ENCODE peak calls at places on chromosomes 12 and 14, in ten cellular contexts. D is ovary, N is HL-60, F is uterus, P is fibroblast of pulmonary artery, J is kidney, G is astrocyte of the cerebellum, I is epithelial cell of esophagus, C is aorta, A is AG04450. H is an unnamed sample.

GRCh38 chr12:89883630-89884364 is 175.2 kb upstream of the ATP2B1 start:
- DNase-seq in D (no peak), N (no peak), F (no peak), P (peak; percentile 70), J (no peak), G (peak; percentile 87), I (no peak), C (no peak), A (no peak), H (no peak)

GRCh38 chr14:53330441-53330840 is 177.3 kb upstream of the DDHD1 start:
- DNase-seq in D (no peak), N (no peak), F (no peak), P (no peak), J (no peak), G (no peak), I (peak; percentile 15), C (no peak), A (no peak), H (no peak)

GRCh38 chr12:49342914-49343731 is 3.6 kb upstream of the DNAJC22 start:
- DNase-seq in D (no peak), N (no peak), F (no peak), P (no peak), J (peak; percentile 85), G (no peak), I (peak; percentile 52), C (no peak), A (no peak), H (no peak)

GRCh38 chr14:32472512-32473472 is 143.7 kb downstream of the AKAP6 start:
- DNase-seq in D (no peak), N (no peak), F (no peak), P (peak; percentile 69), J (no peak), G (peak; percentile 47), I (peak; percentile 69), C (no peak), A (peak; percentile 52), H (no peak)

GRCh38 chr12:81792666-81793065 is 33.5 kb upstream of the PPFIA2 start:
- DNase-seq in D (no peak), N (no peak), F (no peak), P (no peak), J (no peak), G (no peak), I (no peak), C (no peak), A (no peak), H (no peak)

GRCh38 chr12:2019126-2019525 is 14.9 kb upstream of the DCP1B start:
- DNase-seq in D (no peak), N (no peak), F (no peak), P (no peak), J (no peak), G (no peak), I (no peak), C (no peak), A (no peak), H (no peak)

GRCh38 chr12:123119808-123120207 is 31.1 kb downstream of the PITPNM2 start:
- DNase-seq in D (no peak), N (no peak), F (no peak), P (no peak), J (no peak), G (no peak), I (no peak), C (no peak), A (no peak), H (no peak)

GRCh38 chr14:99436247-99437180 is 44.1 kb downstream of the SETD3 start:
- DNase-seq in D (no peak), N (no peak), F (no peak), P (peak; percentile 22), J (no peak), G (no peak), I (no peak), C (no peak), A (no peak), H (peak; percentile 12)

GRCh38 chr12:94801736-94802135 is 151.4 kb upstream of the TMCC3 start:
- DNase-seq in D (no peak), N (no peak), F (no peak), P (no peak), J (no peak), G (no peak), I (no peak), C (no peak), A (no peak), H (no peak)

GRCh38 chr14:21510735-21511657 is at the start of gene METTL3:
- DNase-seq in D (peak; percentile 98), N (peak; percentile 99), F (peak; percentile 98), P (peak; percentile 99), J (peak; percentile 98), G (peak; percentile 99), I (peak; percentile 99), C (peak; percentile 98), A (peak; percentile 97), H (peak; percentile 96)

GRCh38 chr14:21518725-21519124 is 7.4 kb downstream of the SALL2 start:
- DNase-seq in D (no peak), N (no peak), F (no peak), P (no peak), J (no peak), G (no peak), I (no peak), C (no peak), A (no peak), H (no peak)

GRCh38 chr14:21509432-21510143 is 1.6 kb downstream of the METTL3 start:
- DNase-seq in D (no peak), N (no peak), F (no peak), P (no peak), J (no peak), G (no peak), I (no peak), C (no peak), A (no peak), H (no peak)

DNA sequence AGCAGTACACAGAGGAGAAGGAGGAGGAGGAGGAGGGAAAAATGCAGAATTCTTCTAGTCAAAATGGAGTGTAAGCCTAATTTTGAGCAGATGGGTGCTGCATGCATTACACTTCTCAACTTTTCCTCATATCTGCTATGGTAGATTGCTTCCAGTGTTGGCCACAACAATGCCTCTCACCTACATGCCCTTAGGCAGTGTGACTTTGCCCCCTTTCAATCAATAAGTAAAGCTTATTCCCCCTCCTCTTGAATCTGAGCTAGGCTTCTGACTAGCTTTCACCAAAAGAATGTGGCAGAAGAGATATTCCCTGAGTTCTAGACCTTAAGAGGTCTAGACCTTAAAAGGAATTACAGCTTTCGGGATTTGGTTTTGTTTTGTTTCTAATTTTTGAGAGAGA is 3.2 kb upstream of the METTL3 start:
- DNase-seq in D (no peak), N (no peak), F (no peak), P (no peak), J (no peak), G (no peak), I (no peak), C (no peak), A (no peak), H (no peak)
- H3K4me3 ChIP-seq in D (no peak overlapping the region), N (no peak overlapping the region), F (no peak overlapping the region), P (no peak overlapping the region), J (no peak overlapping the region), G (no peak overlapping the region), I (no peak overlapping the region), C (no peak overlapping the region), A (no peak overlapping the region), H (no peak overlapping the region)

GRCh38 chr14:50225067-50225973 is 6.1 kb downstream of the SOS2 start:
- DNase-seq in D (no peak), N (no peak), F (no peak), P (peak; percentile 82), J (no peak), G (peak; percentile 73), I (peak; percentile 58), C (no peak), A (peak; percentile 36), H (peak; percentile 69)
- H3K4me3 ChIP-seq in D (no peak overlapping the region), N (no peak overlapping the region), F (no peak overlapping the region), P (no peak overlapping the region), J (peak overlapping the region; percentile 42), G (peak overlapping the region; percentile 1), I (no peak overlapping the region), C (no peak overlapping the region), A (no peak overlapping the region), H (no peak overlapping the region)

GRCh38 chr14:41490323-41490722 is 116.4 kb upstream of the LRFN5 start:
- DNase-seq in D (no peak), N (no peak), F (no peak), P (no peak), J (no peak), G (no peak), I (no peak), C (no peak), A (no peak), H (no peak)
- H3K4me3 ChIP-seq in D (no peak overlapping the region), N (no peak overlapping the region), F (no peak overlapping the region), P (no peak overlapping the region), J (no peak overlapping the region), G (no peak overlapping the region), I (no peak overlapping the region), C (no peak overlapping the region), A (no peak overlapping the region), H (no peak overlapping the region)

GRCh38 chr14:69574266-69574953 is at the start of gene CCDC177:
- DNase-seq in D (peak; percentile 70), N (peak; percentile 25), F (peak; percentile 40), P (peak; percentile 68), J (peak; percentile 77), G (no peak), I (peak; percentile 76), C (peak; percentile 86), A (no peak), H (no peak)
- H3K4me3 ChIP-seq in D (no peak within 1 kb of the TSS), N (no peak within 1 kb of the TSS), F (peak within 1 kb of the TSS; percentile 17), P (peak within 1 kb of the TSS; percentile 23), J (no peak within 1 kb of the TSS), G (peak within 1 kb of the TSS; percentile 34), I (no peak within 1 kb of the TSS), C (no peak within 1 kb of the TSS), A (peak within 1 kb of the TSS; percentile 46), H (peak within 1 kb of the TSS; percentile 42)

GRCh38 chr12:116076399-116076798 is 201.1 kb downstream of the MED13L start:
- DNase-seq in D (no peak), N (no peak), F (no peak), P (no peak), J (no peak), G (no peak), I (peak; percentile 24), C (no peak), A (no peak), H (no peak)

GRCh38 chr12:116078396-116078795 is 199.1 kb downstream of the MED13L start:
- DNase-seq in D (no peak), N (no peak), F (no peak), P (no peak), J (no peak), G (no peak), I (no peak), C (no peak), A (no peak), H (no peak)

GRCh38 chr12:116077431-116077830 is 200.1 kb downstream of the MED13L start:
- DNase-seq in D (no peak), N (no peak), F (no peak), P (no peak), J (no peak), G (no peak), I (no peak), C (no peak), A (no peak), H (no peak)

GRCh38 chr12:116075251-116075650 is 202.2 kb downstream of the MED13L start:
- DNase-seq in D (no peak), N (no peak), F (no peak), P (no peak), J (no peak), G (no peak), I (no peak), C (no peak), A (no peak), H (no peak)

DNA sequence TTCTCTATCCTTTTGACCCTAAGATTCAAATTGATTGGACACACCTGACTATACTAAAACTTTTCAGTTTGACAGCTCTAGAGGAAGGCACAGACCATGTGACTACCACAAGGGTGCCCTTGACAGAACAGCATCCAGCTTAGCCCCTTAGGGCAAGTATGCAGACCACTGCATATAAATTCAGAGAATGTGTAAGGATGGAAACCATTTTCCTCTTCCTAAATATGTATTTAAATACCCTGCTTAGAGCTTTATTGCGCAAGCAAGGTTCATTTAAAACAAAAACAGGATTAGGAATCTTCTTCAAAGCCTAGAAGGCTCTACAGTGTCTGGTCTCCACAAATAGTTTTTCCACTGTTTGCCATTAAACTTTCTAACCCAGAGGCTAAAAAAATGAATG is 202.8 kb downstream of the MED13L start:
- DNase-seq in D (no peak), N (no peak), F (no peak), P (no peak), J (no peak), G (no peak), I (no peak), C (no peak), A (no peak), H (no peak)
- H3K4me3 ChIP-seq in D (no peak overlapping the region), N (no peak overlapping the region), F (no peak overlapping the region), P (no peak overlapping the region), J (no peak overlapping the region), G (no peak overlapping the region), I (no peak overlapping the region), C (no peak overlapping the region), A (no peak overlapping the region), H (no peak overlapping the region)

H was measured in AG04449.